ENCODE peak calls at places on chromosomes 12 and 14, in five cellular contexts. One of them, this sample, is unnamed.

GRCh38 chr14:56133547-56133946 is 15.3 kb downstream of the PELI2 start:
- DNase-seq in WTC11: no peak
- DNase-seq in KBM-7: no peak
- DNase-seq in CD8-positive, alpha-beta memory T cell: no peak
- DNase-seq in A673: no peak
- DNase-seq in this sample: no peak

GRCh38 chr12:130163461-130164215 is 1.4 kb downstream of the FZD10 start:
- DNase-seq in WTC11: no peak
- DNase-seq in KBM-7: no peak
- DNase-seq in CD8-positive, alpha-beta memory T cell: no peak
- DNase-seq in A673: no peak
- DNase-seq in this sample: no peak

GRCh38 chr14:65344011-65344410 is 68.5 kb upstream of the FUT8 start:
- DNase-seq in WTC11: no peak
- DNase-seq in KBM-7: no peak
- DNase-seq in CD8-positive, alpha-beta memory T cell: no peak
- DNase-seq in A673: no peak
- DNase-seq in this sample: no peak

GRCh38 chr14:87430810-87431209 is 562.2 kb downstream of the GALC start:
- DNase-seq in WTC11: no peak
- DNase-seq in KBM-7: no peak
- DNase-seq in CD8-positive, alpha-beta memory T cell: no peak
- DNase-seq in A673: no peak
- DNase-seq in this sample: peak

GRCh38 chr12:66665416-66665815 is 13.5 kb downstream of the GRIP1 start:
- DNase-seq in WTC11: no peak
- DNase-seq in KBM-7: no peak
- DNase-seq in CD8-positive, alpha-beta memory T cell: no peak
- DNase-seq in A673: no peak
- DNase-seq in this sample: no peak

GRCh38 chr12:116508145-116509121 is 50.7 kb upstream of the MAP1LC3B2 start:
- DNase-seq in WTC11: peak
- DNase-seq in KBM-7: peak
- DNase-seq in CD8-positive, alpha-beta memory T cell: no peak
- DNase-seq in A673: peak
- DNase-seq in this sample: no peak

GRCh38 chr12:65779091-65779642 is 45.1 kb upstream of the HMGA2 start:
- DNase-seq in WTC11: no peak
- DNase-seq in KBM-7: no peak
- DNase-seq in CD8-positive, alpha-beta memory T cell: no peak
- DNase-seq in A673: peak
- DNase-seq in this sample: peak

GRCh38 chr14:72532686-72533454 is 361.0 kb downstream of the DPF3 start:
- DNase-seq in WTC11: no peak
- DNase-seq in KBM-7: no peak
- DNase-seq in CD8-positive, alpha-beta memory T cell: no peak
- DNase-seq in A673: no peak
- DNase-seq in this sample: no peak

GRCh38 chr12:78194448-78194847 is 363.8 kb downstream of the NAV3 start:
- DNase-seq in WTC11: no peak
- DNase-seq in KBM-7: no peak
- DNase-seq in CD8-positive, alpha-beta memory T cell: no peak
- DNase-seq in A673: no peak
- DNase-seq in this sample: no peak

GRCh38 chr14:92589213-92589852 is 75.8 kb downstream of the RIN3 start:
- DNase-seq in WTC11: no peak
- DNase-seq in KBM-7: no peak
- DNase-seq in CD8-positive, alpha-beta memory T cell: no peak
- DNase-seq in A673: no peak
- DNase-seq in this sample: peak

GRCh38 chr14:54127526-54127925 is 170.9 kb upstream of the BMP4 start:
- DNase-seq in WTC11: no peak
- DNase-seq in KBM-7: no peak
- DNase-seq in CD8-positive, alpha-beta memory T cell: no peak
- DNase-seq in A673: no peak
- DNase-seq in this sample: peak

GRCh38 chr12:109532721-109533486 is 40.4 kb downstream of the MMAB start:
- DNase-seq in WTC11: no peak
- DNase-seq in KBM-7: no peak
- DNase-seq in CD8-positive, alpha-beta memory T cell: no peak
- DNase-seq in A673: no peak
- DNase-seq in this sample: no peak

GRCh38 chr14:48936352-48936751 is 649.8 kb downstream of the RPS29 start:
- DNase-seq in WTC11: no peak
- DNase-seq in KBM-7: no peak
- DNase-seq in CD8-positive, alpha-beta memory T cell: no peak
- DNase-seq in A673: peak
- DNase-seq in this sample: no peak

GRCh38 chr14:69763761-69764510 is 3.0 kb upstream of the SRSF5 start:
- DNase-seq in WTC11: no peak
- DNase-seq in KBM-7: no peak
- DNase-seq in CD8-positive, alpha-beta memory T cell: no peak
- DNase-seq in A673: no peak
- DNase-seq in this sample: no peak

GRCh38 chr12:93090768-93091172 is 161.7 kb upstream of the EEA1 start:
- DNase-seq in WTC11: no peak
- DNase-seq in KBM-7: no peak
- DNase-seq in CD8-positive, alpha-beta memory T cell: no peak
- DNase-seq in A673: no peak
- DNase-seq in this sample: no peak

GRCh38 chr14:103847954-103848719 is 762 bp upstream of the PPP1R13B start:
- DNase-seq in WTC11: peak
- DNase-seq in KBM-7: no peak
- DNase-seq in CD8-positive, alpha-beta memory T cell: peak
- DNase-seq in A673: no peak
- DNase-seq in this sample: no peak

GRCh38 chr12:117134059-117134458 is 34.8 kb upstream of the TESC start:
- DNase-seq in WTC11: no peak
- DNase-seq in KBM-7: peak
- DNase-seq in CD8-positive, alpha-beta memory T cell: peak
- DNase-seq in A673: no peak
- DNase-seq in this sample: no peak

GRCh38 chr12:132489078-132489601 is 811 bp upstream of the FBRSL1 start:
- DNase-seq in WTC11: no peak
- DNase-seq in KBM-7: peak
- DNase-seq in CD8-positive, alpha-beta memory T cell: peak
- DNase-seq in A673: no peak
- DNase-seq in this sample: no peak

GRCh38 chr14:71856199-71856919 is 75.9 kb upstream of the RGS6 start:
- DNase-seq in WTC11: no peak
- DNase-seq in KBM-7: peak
- DNase-seq in CD8-positive, alpha-beta memory T cell: no peak
- DNase-seq in A673: peak
- DNase-seq in this sample: no peak

GRCh38 chr12:91017511-91018263 is 12.9 kb upstream of the EPYC start:
- DNase-seq in WTC11: no peak
- DNase-seq in KBM-7: no peak
- DNase-seq in CD8-positive, alpha-beta memory T cell: no peak
- DNase-seq in A673: no peak
- DNase-seq in this sample: no peak

GRCh38 chr14:69708586-69709169 is 58.3 kb upstream of the SRSF5 start:
- DNase-seq in WTC11: peak
- DNase-seq in KBM-7: no peak
- DNase-seq in CD8-positive, alpha-beta memory T cell: no peak
- DNase-seq in A673: no peak
- DNase-seq in this sample: peak

GRCh38 chr12:113860950-113861349 is 105.2 kb downstream of the RBM19 start:
- DNase-seq in WTC11: no peak
- DNase-seq in KBM-7: no peak
- DNase-seq in CD8-positive, alpha-beta memory T cell: no peak
- DNase-seq in A673: no peak
- DNase-seq in this sample: no peak

GRCh38 chr12:104412681-104413080 is 44.1 kb upstream of the CHST11 start:
- DNase-seq in WTC11: no peak
- DNase-seq in KBM-7: no peak
- DNase-seq in CD8-positive, alpha-beta memory T cell: no peak
- DNase-seq in A673: no peak
- DNase-seq in this sample: no peak

GRCh38 chr12:64824500-64825142 is at the start of gene TBC1D30:
- DNase-seq in WTC11: peak
- DNase-seq in KBM-7: peak
- DNase-seq in CD8-positive, alpha-beta memory T cell: no peak
- DNase-seq in A673: peak
- DNase-seq in this sample: no peak

GRCh38 chr12:49873361-49873934 is 30.3 kb downstream of the FAIM2 start:
- DNase-seq in WTC11: no peak
- DNase-seq in KBM-7: no peak
- DNase-seq in CD8-positive, alpha-beta memory T cell: no peak
- DNase-seq in A673: no peak
- DNase-seq in this sample: no peak

GRCh38 chr12:1620093-1620492 is 8.9 kb upstream of the WNT5B start:
- DNase-seq in WTC11: no peak
- DNase-seq in KBM-7: no peak
- DNase-seq in CD8-positive, alpha-beta memory T cell: no peak
- DNase-seq in A673: no peak
- DNase-seq in this sample: no peak

GRCh38 chr12:51391047-51391837 is at the start of gene GALNT6:
- DNase-seq in WTC11: peak
- DNase-seq in KBM-7: peak
- DNase-seq in CD8-positive, alpha-beta memory T cell: peak
- DNase-seq in A673: no peak
- DNase-seq in this sample: no peak

GRCh38 chr12:7444076-7444475 is at the start of gene CD163L1:
- DNase-seq in WTC11: no peak
- DNase-seq in KBM-7: peak
- DNase-seq in CD8-positive, alpha-beta memory T cell: no peak
- DNase-seq in A673: no peak
- DNase-seq in this sample: no peak

GRCh38 chr12:4434721-4435425 is 10.7 kb downstream of the FGF6 start:
- DNase-seq in WTC11: no peak
- DNase-seq in KBM-7: peak
- DNase-seq in CD8-positive, alpha-beta memory T cell: no peak
- DNase-seq in A673: no peak
- DNase-seq in this sample: no peak

GRCh38 chr12:109604132-109604585 is 30.6 kb downstream of the MVK start:
- DNase-seq in WTC11: no peak
- DNase-seq in KBM-7: no peak
- DNase-seq in CD8-positive, alpha-beta memory T cell: no peak
- DNase-seq in A673: no peak
- DNase-seq in this sample: no peak

GRCh38 chr12:62767506-62767905 is 167.4 kb downstream of the PPM1H start:
- DNase-seq in WTC11: no peak
- DNase-seq in KBM-7: no peak
- DNase-seq in CD8-positive, alpha-beta memory T cell: no peak
- DNase-seq in A673: peak
- DNase-seq in this sample: no peak

GRCh38 chr14:23437142-23438129 is 2.0 kb upstream of the MYH7 start:
- DNase-seq in WTC11: no peak
- DNase-seq in KBM-7: no peak
- DNase-seq in CD8-positive, alpha-beta memory T cell: no peak
- DNase-seq in A673: no peak
- DNase-seq in this sample: no peak